ENCODE peak calls at places on chromosomes 12 and 14, in five cellular contexts. C is SW480, X is DMS153, G is GM13977, W is fibroblast of mammary gland. D is an unnamed sample.

GRCh38 chr12:132386926-132387497 is 57.6 kb upstream of the GALNT9 start:
- DNase-seq in C (no peak), X (no peak), G (no peak), W (no peak), D (no peak)

GRCh38 chr14:50452285-50452684 is 55.6 kb upstream of the CDKL1 start:
- DNase-seq in C (no peak), X (peak), G (no peak), W (peak), D (no peak)

GRCh38 chr12:55742719-55743130 is at the start of gene GDF11:
- DNase-seq in C (peak), X (peak), G (peak), W (peak), D (no peak)

GRCh38 chr14:53391631-53392030 is 238.5 kb upstream of the DDHD1 start:
- DNase-seq in C (no peak), X (no peak), G (no peak), W (peak), D (no peak)

GRCh38 chr14:60327447-60328331 is 78.7 kb downstream of the PPM1A start:
- DNase-seq in C (peak), X (peak), G (peak), W (peak), D (peak)

GRCh38 chr12:88854260-88854659 is 274.0 kb upstream of the KITLG start:
- DNase-seq in C (no peak), X (no peak), G (no peak), W (peak), D (no peak)

GRCh38 chr12:68317047-68317667 is 15.0 kb downstream of the MDM1 start:
- DNase-seq in C (peak), X (peak), G (peak), W (peak), D (no peak)

GRCh38 chr12:3728686-3729085 is 24.2 kb downstream of the CRACR2A start:
- DNase-seq in C (no peak), X (no peak), G (no peak), W (no peak), D (no peak)

GRCh38 chr14:20350860-20351259 is 7.4 kb downstream of the PARP2 start:
- DNase-seq in C (no peak), X (no peak), G (no peak), W (peak), D (no peak)

GRCh38 chr14:61547186-61548121 is 147.9 kb upstream of the HIF1A start:
- DNase-seq in C (no peak), X (no peak), G (no peak), W (peak), D (no peak)

GRCh38 chr12:99444859-99445316 is 202.7 kb upstream of the GARIN6 start:
- DNase-seq in C (no peak), X (no peak), G (no peak), W (no peak), D (no peak)

GRCh38 chr12:13981296-13981962 is at the start of gene GRIN2B:
- DNase-seq in C (peak), X (no peak), G (no peak), W (peak), D (no peak)

GRCh38 chr12:111759991-111760390 is 6.7 kb upstream of the ALDH2 start:
- DNase-seq in C (no peak), X (no peak), G (no peak), W (no peak), D (no peak)

GRCh38 chr14:102194856-102195255 is 55.2 kb downstream of the WDR20 start:
- DNase-seq in C (no peak), X (no peak), G (no peak), W (no peak), D (no peak)

GRCh38 chr12:68224613-68225285 is 861 bp downstream of the IL26 start:
- DNase-seq in C (no peak), X (no peak), G (no peak), W (peak), D (no peak)

GRCh38 chr12:93813972-93814821 is 137.0 kb downstream of the CRADD start:
- DNase-seq in C (no peak), X (peak), G (no peak), W (peak), D (no peak)

GRCh38 chr14:69355955-69356321 is 42.2 kb downstream of the ERH start:
- DNase-seq in C (no peak), X (no peak), G (no peak), W (peak), D (no peak)

GRCh38 chr12:106645074-106645421 is 62.2 kb downstream of the RFX4 start:
- DNase-seq in C (no peak), X (peak), G (no peak), W (peak), D (no peak)

GRCh38 chr14:99549684-99550083 is 54.3 kb downstream of the CCDC85C start:
- DNase-seq in C (no peak), X (no peak), G (no peak), W (no peak), D (no peak)

GRCh38 chr14:104732355-104732804 is 8.4 kb downstream of the ADSS1 start:
- DNase-seq in C (no peak), X (peak), G (no peak), W (no peak), D (no peak)

GRCh38 chr14:55073856-55074255 is 22.4 kb downstream of the MAPK1IP1L start:
- DNase-seq in C (no peak), X (no peak), G (no peak), W (peak), D (no peak)